ENCODE peak calls at places on chromosomes 2 and 18, in ten cellular contexts. J, M, Q, P, D, Z, G, N, I and L are unnamed samples.

GRCh38 chr2:226073496-226073895 is 674.0 kb downstream of the NYAP2 start:
- DNase-seq in P (no peak), Q (no peak), G (no peak), D (no peak), M (no peak), I (no peak), J (no peak), N (no peak), Z (no peak), L (no peak)

GRCh38 chr18:5508821-5509220 is 35.0 kb downstream of the EPB41L3 start:
- DNase-seq in Q (no peak), M (no peak), Z (no peak), I (no peak), J (no peak), D (no peak), N (no peak), P (no peak), G (no peak), L (no peak)

GRCh38 chr2:31475692-31476091 is 61.1 kb upstream of the XDH start:
- DNase-seq in N (no peak), D (peak), M (peak), J (no peak), I (no peak), G (no peak), Z (peak), P (no peak), Q (no peak), L (peak)

GRCh38 chr2:72803151-72803550 is 22.7 kb downstream of the EXOC6B start:
- DNase-seq in N (no peak), Q (no peak), J (no peak), G (no peak), I (no peak), Z (no peak), P (no peak), M (no peak), D (peak), L (peak)

GRCh38 chr2:95053543-95053942 is 28.0 kb downstream of the MAL start:
- DNase-seq in I (no peak), J (no peak), G (no peak), M (no peak), Z (no peak), P (peak), Q (no peak), N (no peak), D (no peak), L (no peak)

GRCh38 chr2:63712748-63713147 is 124.0 kb downstream of the MDH1 start:
- DNase-seq in J (no peak), N (no peak), D (peak), Z (no peak), Q (no peak), P (no peak), I (no peak), M (peak), G (no peak), L (peak)

GRCh38 chr2:217150236-217150635 is 290.4 kb upstream of the TNP1 start:
- DNase-seq in J (no peak), M (peak), Q (no peak), G (no peak), P (no peak), Z (no peak), N (no peak), I (no peak), D (no peak), L (no peak)

GRCh38 chr18:80104364-80104779 is 4.7 kb upstream of the ADNP2 start:
- DNase-seq in N (no peak), Z (no peak), J (no peak), I (no peak), G (no peak), D (no peak), Q (no peak), M (no peak), P (no peak), L (no peak)

GRCh38 chr2:226190479-226191252 is 609.0 kb downstream of the IRS1 start:
- DNase-seq in J (no peak), N (no peak), D (no peak), G (no peak), I (no peak), P (no peak), M (no peak), Z (no peak), Q (no peak), L (no peak)

GRCh38 chr2:191688934-191689695 is 11.2 kb downstream of the NABP1 start:
- DNase-seq in J (no peak), D (peak), I (no peak), G (no peak), N (no peak), P (no peak), Q (no peak), Z (peak), M (peak), L (peak)

GRCh38 chr2:99623035-99623434 is 133.2 kb upstream of the REV1 start:
- DNase-seq in Z (no peak), D (no peak), Q (no peak), G (no peak), P (no peak), N (no peak), J (no peak), I (no peak), M (no peak), L (no peak)

GRCh38 chr2:46915281-46915810 is at the start of gene MCFD2:
- DNase-seq in I (no peak), J (no peak), G (no peak), Z (no peak), D (peak), P (no peak), Q (no peak), N (no peak), M (peak), L (peak)

GRCh38 chr2:67846341-67847070 is 216.3 kb downstream of the C1D start:
- DNase-seq in J (peak), Z (peak), Q (no peak), P (peak), M (peak), N (peak), D (peak), I (no peak), G (no peak), L (peak)

GRCh38 chr2:47520825-47521665 is 118.1 kb downstream of the MSH2 start:
- DNase-seq in G (no peak), Z (no peak), J (peak), D (peak), Q (peak), N (peak), M (peak), I (peak), P (peak), L (peak)

GRCh38 chr18:48456838-48457237 is 47.7 kb upstream of the ZBTB7C start:
- DNase-seq in I (no peak), P (no peak), M (no peak), Q (no peak), J (no peak), D (no peak), N (no peak), Z (no peak), G (no peak), L (no peak)

GRCh38 chr2:112152476-112153178 is 14.4 kb downstream of the FBLN7 start:
- DNase-seq in Q (no peak), I (no peak), P (no peak), M (no peak), G (no peak), N (no peak), Z (no peak), D (peak), J (no peak), L (no peak)

GRCh38 chr18:25786778-25787177 is 303.6 kb downstream of the SS18 start:
- DNase-seq in G (no peak), Z (peak), Q (no peak), N (no peak), J (no peak), D (peak), P (no peak), I (no peak), M (peak), L (peak)

GRCh38 chr2:210480764-210481163 is 4.2 kb upstream of the LANCL1 start:
- DNase-seq in Z (no peak), P (no peak), N (no peak), Q (no peak), D (no peak), J (no peak), G (no peak), M (no peak), I (no peak), L (no peak)

GRCh38 chr2:239532859-239533258 is 132.0 kb upstream of the HDAC4 start:
- DNase-seq in G (no peak), Z (no peak), J (no peak), N (peak), M (no peak), P (no peak), D (no peak), Q (no peak), I (no peak), L (no peak)

GRCh38 chr2:219496781-219497494 is 1.8 kb upstream of the GMPPA start:
- DNase-seq in N (peak), Z (no peak), Q (no peak), G (no peak), M (no peak), P (no peak), J (no peak), D (no peak), I (no peak), L (no peak)

GRCh38 chr2:26979761-26980160 is 9.3 kb downstream of the MAPRE3 start:
- DNase-seq in Z (no peak), D (no peak), I (no peak), M (peak), G (no peak), J (no peak), Q (no peak), P (no peak), N (no peak), L (no peak)

GRCh38 chr2:130963849-130964793 is 127.4 kb downstream of the ARHGEF4 start:
- DNase-seq in I (no peak), G (no peak), Q (no peak), J (peak), P (peak), D (peak), Z (no peak), N (peak), M (peak), L (no peak)

GRCh38 chr2:86439879-86440630 is 1.1 kb upstream of the KDM3A start:
- DNase-seq in G (no peak), J (no peak), D (no peak), Q (no peak), Z (no peak), P (no peak), I (no peak), M (no peak), N (no peak), L (no peak)

GRCh38 chr2:157296958-157297357 is 28.7 kb downstream of the ERMN start:
- DNase-seq in M (no peak), Q (no peak), Z (no peak), P (no peak), J (no peak), N (no peak), I (no peak), D (no peak), G (no peak), L (no peak)

GRCh38 chr2:218962859-218963492 is 3.5 kb downstream of the CDK5R2 start:
- DNase-seq in N (peak), M (peak), Z (no peak), I (no peak), G (no peak), Q (no peak), P (peak), J (peak), D (peak), L (peak)

GRCh38 chr18:34467059-34467458 is 242.3 kb upstream of the NOL4 start:
- DNase-seq in G (no peak), Z (no peak), N (no peak), I (no peak), J (no peak), P (no peak), D (no peak), M (no peak), Q (no peak), L (no peak)

GRCh38 chr2:182625814-182626213 is 90.2 kb upstream of the DNAJC10 start:
- DNase-seq in N (peak), I (no peak), G (no peak), M (no peak), D (no peak), J (peak), P (no peak), Q (no peak), Z (no peak), L (no peak)

GRCh38 chr2:102100371-102101096 is 42.0 kb upstream of the IL1R1 start:
- DNase-seq in P (no peak), J (no peak), M (peak), I (no peak), G (no peak), Q (no peak), Z (no peak), D (no peak), N (no peak), L (no peak)

GRCh38 chr18:68263481-68263880 is 451.4 kb downstream of the TMX3 start:
- DNase-seq in M (peak), N (no peak), I (no peak), G (no peak), D (peak), Q (no peak), P (no peak), Z (no peak), J (no peak), L (peak)

GRCh38 chr2:158988501-158988900 is 20.1 kb downstream of the TANC1 start:
- DNase-seq in M (no peak), I (no peak), G (no peak), N (no peak), Z (no peak), J (no peak), D (no peak), Q (no peak), P (no peak), L (no peak)

GRCh38 chr2:200483729-200484198 is 26.1 kb downstream of the KCTD18 start:
- DNase-seq in I (no peak), P (no peak), Q (no peak), J (no peak), Z (no peak), D (peak), G (no peak), M (peak), N (peak), L (no peak)

GRCh38 chr18:42760290-42760689 is 355.2 kb downstream of the RIT2 start:
- DNase-seq in N (no peak), Q (no peak), J (no peak), Z (no peak), P (no peak), G (no peak), D (no peak), I (no peak), M (no peak), L (no peak)

GRCh38 chr2:38113999-38114708 is 38.2 kb upstream of the CYP1B1 start:
- DNase-seq in M (no peak), Q (no peak), I (no peak), N (no peak), J (no peak), Z (peak), G (no peak), D (no peak), P (no peak), L (no peak)

GRCh38 chr2:122061206-122061605 is 305.8 kb downstream of the TSN start:
- DNase-seq in J (no peak), P (no peak), Q (no peak), I (no peak), G (no peak), Z (no peak), M (no peak), N (no peak), D (no peak), L (no peak)

GRCh38 chr2:144099746-144100438 is 420.0 kb downstream of the ZEB2 start:
- DNase-seq in N (peak), I (no peak), Q (no peak), Z (peak), M (peak), D (peak), P (no peak), J (no peak), G (no peak), L (no peak)

GRCh38 chr2:24159708-24160107 is 15.1 kb upstream of the FAM228A start:
- DNase-seq in I (no peak), J (no peak), Q (no peak), D (no peak), N (no peak), P (no peak), Z (no peak), M (no peak), G (no peak), L (no peak)

GRCh38 chr2:54122171-54122935 is 6.9 kb downstream of the ACYP2 start:
- DNase-seq in N (no peak), M (no peak), Q (no peak), G (no peak), I (no peak), D (no peak), Z (peak), P (no peak), J (no peak), L (no peak)

GRCh38 chr2:20604957-20605381 is 45.9 kb downstream of the HS1BP3 start:
- DNase-seq in G (no peak), P (no peak), I (no peak), M (peak), Q (no peak), J (no peak), N (no peak), D (no peak), Z (no peak), L (peak)

GRCh38 chr2:226529556-226529955 is 270.1 kb downstream of the IRS1 start:
- DNase-seq in I (no peak), G (no peak), Q (no peak), Z (no peak), P (no peak), N (no peak), J (no peak), D (no peak), M (no peak), L (no peak)

GRCh38 chr18:27363918-27364317 is 178.8 kb upstream of the CHST9 start:
- DNase-seq in M (peak), P (no peak), D (peak), J (peak), Z (no peak), Q (no peak), I (no peak), N (peak), G (no peak), L (no peak)